ENCODE peak calls at places on chromosomes 1 and 21, in four cellular contexts. One of them, this sample, is unnamed.

GRCh38 chr1:94541175-94542087 is at the start of gene F3:
- DNase-seq in GM12865: peak
- DNase-seq in mesothelial cell of epicardium: peak
- DNase-seq in upper lobe of right lung: peak
- DNase-seq in this sample: peak

GRCh38 chr1:162704673-162705424 is 72.6 kb downstream of the DDR2 start:
- DNase-seq in GM12865: peak
- DNase-seq in mesothelial cell of epicardium: no peak
- DNase-seq in upper lobe of right lung: no peak
- DNase-seq in this sample: no peak

GRCh38 chr1:15174615-15174983 is 21.1 kb downstream of the TMEM51 start:
- DNase-seq in GM12865: no peak
- DNase-seq in mesothelial cell of epicardium: no peak
- DNase-seq in upper lobe of right lung: no peak
- DNase-seq in this sample: no peak

GRCh38 chr1:183810172-183810571 is 5.3 kb downstream of the RGL1 start:
- DNase-seq in GM12865: peak
- DNase-seq in mesothelial cell of epicardium: no peak
- DNase-seq in upper lobe of right lung: no peak
- DNase-seq in this sample: no peak

GRCh38 chr1:160711528-160712311 is at the start of gene CD48:
- DNase-seq in GM12865: peak
- DNase-seq in mesothelial cell of epicardium: no peak
- DNase-seq in upper lobe of right lung: no peak
- DNase-seq in this sample: no peak

GRCh38 chr1:21212126-21212525 is 35.4 kb upstream of the EIF4G3 start:
- DNase-seq in GM12865: no peak
- DNase-seq in mesothelial cell of epicardium: no peak
- DNase-seq in upper lobe of right lung: no peak
- DNase-seq in this sample: no peak

GRCh38 chr1:189619682-189620332 is 857.9 kb downstream of the BRINP3 start:
- DNase-seq in GM12865: no peak
- DNase-seq in mesothelial cell of epicardium: no peak
- DNase-seq in upper lobe of right lung: no peak
- DNase-seq in this sample: no peak

GRCh38 chr1:204116539-204116938 is 35.3 kb downstream of the ETNK2 start:
- DNase-seq in GM12865: no peak
- DNase-seq in mesothelial cell of epicardium: no peak
- DNase-seq in upper lobe of right lung: no peak
- DNase-seq in this sample: no peak

GRCh38 chr1:171468120-171468790 is 17.1 kb upstream of the PRRC2C start:
- DNase-seq in GM12865: peak
- DNase-seq in mesothelial cell of epicardium: no peak
- DNase-seq in upper lobe of right lung: no peak
- DNase-seq in this sample: no peak

GRCh38 chr1:201190624-201191051 is at the start of gene IGFN1:
- DNase-seq in GM12865: no peak
- DNase-seq in mesothelial cell of epicardium: no peak
- DNase-seq in upper lobe of right lung: no peak
- DNase-seq in this sample: no peak

GRCh38 chr1:237713886-237714285 is 176.8 kb downstream of the ZP4 start:
- DNase-seq in GM12865: no peak
- DNase-seq in mesothelial cell of epicardium: no peak
- DNase-seq in upper lobe of right lung: no peak
- DNase-seq in this sample: no peak

GRCh38 chr21:42262826-42263225 is 43.9 kb downstream of the ABCG1 start:
- DNase-seq in GM12865: no peak
- DNase-seq in mesothelial cell of epicardium: no peak
- DNase-seq in upper lobe of right lung: peak
- DNase-seq in this sample: peak

GRCh38 chr1:167934407-167935251 is 1.9 kb upstream of the DCAF6 start:
- DNase-seq in GM12865: no peak
- DNase-seq in mesothelial cell of epicardium: no peak
- DNase-seq in upper lobe of right lung: no peak
- DNase-seq in this sample: no peak

GRCh38 chr21:16534408-16535099 is 804.8 kb downstream of the USP25 start:
- DNase-seq in GM12865: no peak
- DNase-seq in mesothelial cell of epicardium: peak
- DNase-seq in upper lobe of right lung: no peak
- DNase-seq in this sample: peak

GRCh38 chr1:6508876-6509602 is 17.6 kb upstream of the PLEKHG5 start:
- DNase-seq in GM12865: no peak
- DNase-seq in mesothelial cell of epicardium: no peak
- DNase-seq in upper lobe of right lung: no peak
- DNase-seq in this sample: no peak

GRCh38 chr1:228299901-228300300 is 92.1 kb downstream of the OBSCN start:
- DNase-seq in GM12865: no peak
- DNase-seq in mesothelial cell of epicardium: no peak
- DNase-seq in upper lobe of right lung: peak
- DNase-seq in this sample: no peak

GRCh38 chr1:3348196-3348865 is 106.1 kb upstream of the ARHGEF16 start:
- DNase-seq in GM12865: no peak
- DNase-seq in mesothelial cell of epicardium: no peak
- DNase-seq in upper lobe of right lung: no peak
- DNase-seq in this sample: no peak

GRCh38 chr1:65179148-65179547 is 31.1 kb downstream of the AK4 start:
- DNase-seq in GM12865: no peak
- DNase-seq in mesothelial cell of epicardium: no peak
- DNase-seq in upper lobe of right lung: no peak
- DNase-seq in this sample: no peak

GRCh38 chr1:47449702-47450552 is 12.1 kb downstream of the FOXD2 start:
- DNase-seq in GM12865: no peak
- DNase-seq in mesothelial cell of epicardium: no peak
- DNase-seq in upper lobe of right lung: peak
- DNase-seq in this sample: no peak

GRCh38 chr1:147545133-147545532 is 3.8 kb downstream of the BCL9 start:
- DNase-seq in GM12865: peak
- DNase-seq in mesothelial cell of epicardium: no peak
- DNase-seq in upper lobe of right lung: peak
- DNase-seq in this sample: peak

GRCh38 chr1:195745170-195746009 is 862.9 kb downstream of the KCNT2 start:
- DNase-seq in GM12865: no peak
- DNase-seq in mesothelial cell of epicardium: no peak
- DNase-seq in upper lobe of right lung: no peak
- DNase-seq in this sample: no peak

GRCh38 chr1:82086739-82087138 is 286.0 kb downstream of the ADGRL2 start:
- DNase-seq in GM12865: no peak
- DNase-seq in mesothelial cell of epicardium: no peak
- DNase-seq in upper lobe of right lung: no peak
- DNase-seq in this sample: no peak

GRCh38 chr21:40053007-40053406 is 185.8 kb downstream of the PCP4 start:
- DNase-seq in GM12865: no peak
- DNase-seq in mesothelial cell of epicardium: no peak
- DNase-seq in upper lobe of right lung: peak
- DNase-seq in this sample: no peak

GRCh38 chr21:46160563-46161179 is 5.3 kb upstream of the FTCD start:
- DNase-seq in GM12865: peak
- DNase-seq in mesothelial cell of epicardium: no peak
- DNase-seq in upper lobe of right lung: no peak
- DNase-seq in this sample: peak

GRCh38 chr1:10325521-10325920 is 73.3 kb upstream of the PGD start:
- DNase-seq in GM12865: no peak
- DNase-seq in mesothelial cell of epicardium: no peak
- DNase-seq in upper lobe of right lung: no peak
- DNase-seq in this sample: no peak

GRCh38 chr1:83626603-83627002 is 372.3 kb downstream of the TTLL7 start:
- DNase-seq in GM12865: peak
- DNase-seq in mesothelial cell of epicardium: no peak
- DNase-seq in upper lobe of right lung: no peak
- DNase-seq in this sample: no peak

GRCh38 chr21:33651965-33652680 is 9.8 kb downstream of the ITSN1 start:
- DNase-seq in GM12865: no peak
- DNase-seq in mesothelial cell of epicardium: no peak
- DNase-seq in upper lobe of right lung: no peak
- DNase-seq in this sample: no peak

GRCh38 chr1:106360252-106360651 is 696.2 kb upstream of the PRMT6 start:
- DNase-seq in GM12865: no peak
- DNase-seq in mesothelial cell of epicardium: no peak
- DNase-seq in upper lobe of right lung: no peak
- DNase-seq in this sample: no peak

GRCh38 chr1:214670098-214670497 is 67.1 kb downstream of the CENPF start:
- DNase-seq in GM12865: no peak
- DNase-seq in mesothelial cell of epicardium: peak
- DNase-seq in upper lobe of right lung: no peak
- DNase-seq in this sample: peak

GRCh38 chr1:208154679-208155078 is 89.5 kb downstream of the PLXNA2 start:
- DNase-seq in GM12865: no peak
- DNase-seq in mesothelial cell of epicardium: no peak
- DNase-seq in upper lobe of right lung: no peak
- DNase-seq in this sample: no peak
- TF ChIP-seq CTCF in GM12865: no peak
- TF ChIP-seq CTCF in mesothelial cell of epicardium: no peak
- TF ChIP-seq CTCF in upper lobe of right lung: no peak
- TF ChIP-seq CTCF in this sample: no peak

DNA sequence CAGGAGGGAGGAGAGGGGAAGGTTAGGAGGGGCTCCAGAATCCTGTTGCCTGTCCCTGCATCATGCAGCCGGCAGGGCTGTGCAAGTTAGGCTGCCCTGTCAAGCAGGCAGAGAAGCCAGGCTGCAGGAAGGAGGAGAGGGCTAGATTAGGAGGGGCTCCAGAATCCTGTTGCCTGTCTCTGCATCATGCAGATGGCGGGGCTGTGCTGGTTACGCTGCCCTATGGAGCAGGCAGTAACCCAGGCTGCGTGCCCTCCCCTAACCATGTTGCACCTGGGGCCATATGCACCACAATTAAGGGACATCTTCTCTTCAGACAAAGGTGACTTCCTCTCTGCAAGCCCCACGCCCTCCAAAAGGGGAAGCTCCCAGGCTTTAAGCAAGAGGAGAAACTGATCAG is 457.5 kb downstream of the SETD4 start:
- DNase-seq in GM12865: no peak
- DNase-seq in mesothelial cell of epicardium: no peak
- DNase-seq in upper lobe of right lung: no peak
- DNase-seq in this sample: no peak
- TF ChIP-seq CTCF in GM12865: no peak
- TF ChIP-seq CTCF in mesothelial cell of epicardium: no peak
- TF ChIP-seq CTCF in upper lobe of right lung: no peak
- TF ChIP-seq CTCF in this sample: no peak

GRCh38 chr1:181038399-181038873 is 4.7 kb downstream of the MR1 start:
- DNase-seq in GM12865: peak
- DNase-seq in mesothelial cell of epicardium: no peak
- DNase-seq in upper lobe of right lung: no peak
- DNase-seq in this sample: no peak

GRCh38 chr1:181028241-181029014 is 5.4 kb upstream of the MR1 start:
- DNase-seq in GM12865: no peak
- DNase-seq in mesothelial cell of epicardium: no peak
- DNase-seq in upper lobe of right lung: no peak
- DNase-seq in this sample: no peak

GRCh38 chr1:181036107-181036843 is 2.5 kb downstream of the MR1 start:
- DNase-seq in GM12865: no peak
- DNase-seq in mesothelial cell of epicardium: no peak
- DNase-seq in upper lobe of right lung: no peak
- DNase-seq in this sample: no peak

GRCh38 chr1:181033128-181033798 is 520 bp upstream of the MR1 start:
- DNase-seq in GM12865: peak
- DNase-seq in mesothelial cell of epicardium: no peak
- DNase-seq in upper lobe of right lung: no peak
- DNase-seq in this sample: no peak

GRCh38 chr1:181033799-181034391 is at the start of gene MR1:
- DNase-seq in GM12865: peak
- DNase-seq in mesothelial cell of epicardium: no peak
- DNase-seq in upper lobe of right lung: no peak
- DNase-seq in this sample: no peak
- TF ChIP-seq CTCF in GM12865: no peak
- TF ChIP-seq CTCF in mesothelial cell of epicardium: no peak
- TF ChIP-seq CTCF in upper lobe of right lung: no peak
- TF ChIP-seq CTCF in this sample: no peak

DNA sequence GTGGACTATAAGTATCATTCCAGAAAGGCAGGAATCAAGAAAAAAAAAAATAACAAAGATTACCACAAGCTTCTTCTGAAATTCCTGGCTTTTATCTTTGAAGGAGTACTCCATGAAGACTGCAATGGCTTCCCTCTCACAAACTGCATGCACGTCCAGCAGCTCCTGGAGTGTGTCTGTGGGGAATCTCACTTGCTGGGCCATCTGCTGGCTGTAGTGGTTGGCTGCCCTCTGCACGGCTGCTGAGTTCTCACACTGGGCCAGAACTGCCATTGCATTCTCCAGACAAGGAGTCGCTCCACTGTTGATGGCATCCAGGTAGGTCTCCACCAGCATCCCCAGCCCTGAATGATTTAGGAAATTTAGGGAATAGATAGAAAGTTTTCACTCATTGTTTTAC is 23.3 kb upstream of the GBP2 start:
- DNase-seq in GM12865: no peak
- DNase-seq in mesothelial cell of epicardium: no peak
- DNase-seq in upper lobe of right lung: no peak
- DNase-seq in this sample: no peak
- TF ChIP-seq CTCF in GM12865: no peak
- TF ChIP-seq CTCF in mesothelial cell of epicardium: no peak
- TF ChIP-seq CTCF in upper lobe of right lung: no peak
- TF ChIP-seq CTCF in this sample: no peak

DNA sequence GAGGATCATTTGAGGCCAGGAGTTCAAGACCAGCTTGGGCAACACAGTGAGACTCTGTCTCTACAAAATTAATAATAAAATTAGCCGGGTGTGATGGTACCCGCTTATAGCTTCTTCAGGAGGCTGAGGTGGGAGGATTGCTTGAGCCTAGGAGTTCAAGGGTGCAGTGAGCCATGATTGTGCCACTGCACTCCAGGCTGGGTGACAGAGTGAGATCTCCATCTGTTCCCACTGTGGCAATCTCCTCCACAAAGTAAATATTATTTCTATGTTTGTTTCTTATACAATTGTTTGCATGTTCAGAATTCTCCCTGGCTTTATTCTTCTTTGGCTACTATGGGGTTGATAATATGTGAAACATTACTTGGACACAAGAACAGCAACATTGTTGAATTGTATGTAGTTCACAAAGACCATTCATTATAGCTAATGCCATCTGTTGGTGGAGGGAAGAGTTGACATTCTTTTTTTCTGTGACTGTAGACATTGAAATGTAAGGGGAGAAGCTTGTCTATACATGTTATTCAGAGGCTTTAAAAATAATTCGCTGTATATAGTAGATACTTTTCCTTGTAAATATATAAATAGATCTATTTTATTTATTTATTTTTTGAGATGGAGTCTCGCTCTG is 47.8 kb upstream of the SRSF10 start:
- DNase-seq in GM12865: peak
- DNase-seq in mesothelial cell of epicardium: no peak
- DNase-seq in upper lobe of right lung: no peak
- DNase-seq in this sample: no peak
- TF ChIP-seq CTCF in GM12865: peak
- TF ChIP-seq CTCF in mesothelial cell of epicardium: no peak
- TF ChIP-seq CTCF in upper lobe of right lung: peak
- TF ChIP-seq CTCF in this sample: no peak

This sample was measured in omental fat pad.